ENCODE peak calls at places on chromosomes 12 and 14, in eight cellular contexts. One of them, this sample, is unnamed.

GRCh38 chr12:115660211-115660805 is 617.2 kb downstream of the MED13L start:
- DNase-seq in left lung: no peak
- DNase-seq in Panc1: no peak
- DNase-seq in HepG2: no peak
- DNase-seq in AG04450: no peak
- DNase-seq in HCT116: no peak
- DNase-seq in A549: no peak
- DNase-seq in CD4-positive, alpha-beta T cell: no peak
- DNase-seq in this sample: no peak

GRCh38 chr12:43789941-43790340 is 16.2 kb downstream of the TWF1 start:
- DNase-seq in left lung: no peak
- DNase-seq in Panc1: no peak
- DNase-seq in HepG2: no peak
- DNase-seq in AG04450: no peak
- DNase-seq in HCT116: no peak
- DNase-seq in A549: no peak
- DNase-seq in CD4-positive, alpha-beta T cell: no peak
- DNase-seq in this sample: no peak

GRCh38 chr12:70543444-70543843 is 93.8 kb downstream of the PTPRB start:
- DNase-seq in left lung: no peak
- DNase-seq in Panc1: peak
- DNase-seq in HepG2: peak
- DNase-seq in AG04450: peak
- DNase-seq in HCT116: peak
- DNase-seq in A549: peak
- DNase-seq in CD4-positive, alpha-beta T cell: no peak
- DNase-seq in this sample: no peak

GRCh38 chr14:79369359-79370332 is 841.7 kb downstream of the DIO2 start:
- DNase-seq in left lung: no peak
- DNase-seq in Panc1: no peak
- DNase-seq in HepG2: no peak
- DNase-seq in AG04450: peak
- DNase-seq in HCT116: no peak
- DNase-seq in A549: peak
- DNase-seq in CD4-positive, alpha-beta T cell: no peak
- DNase-seq in this sample: no peak

GRCh38 chr14:98578204-98578603 is 693.8 kb downstream of the BCL11B start:
- DNase-seq in left lung: no peak
- DNase-seq in Panc1: no peak
- DNase-seq in HepG2: no peak
- DNase-seq in AG04450: no peak
- DNase-seq in HCT116: no peak
- DNase-seq in A549: peak
- DNase-seq in CD4-positive, alpha-beta T cell: no peak
- DNase-seq in this sample: no peak

GRCh38 chr12:12985817-12986408 is 14.2 kb downstream of the HEBP1 start:
- DNase-seq in left lung: no peak
- DNase-seq in Panc1: no peak
- DNase-seq in HepG2: peak
- DNase-seq in AG04450: no peak
- DNase-seq in HCT116: peak
- DNase-seq in A549: peak
- DNase-seq in CD4-positive, alpha-beta T cell: peak
- DNase-seq in this sample: no peak

GRCh38 chr12:69475237-69475984 is 5.2 kb downstream of the FRS2 start:
- DNase-seq in left lung: no peak
- DNase-seq in Panc1: no peak
- DNase-seq in HepG2: peak
- DNase-seq in AG04450: no peak
- DNase-seq in HCT116: no peak
- DNase-seq in A549: peak
- DNase-seq in CD4-positive, alpha-beta T cell: no peak
- DNase-seq in this sample: no peak

GRCh38 chr12:67457799-67458680 is 188.9 kb downstream of the CAND1 start:
- DNase-seq in left lung: no peak
- DNase-seq in Panc1: no peak
- DNase-seq in HepG2: no peak
- DNase-seq in AG04450: no peak
- DNase-seq in HCT116: no peak
- DNase-seq in A549: peak
- DNase-seq in CD4-positive, alpha-beta T cell: no peak
- DNase-seq in this sample: no peak

GRCh38 chr12:718756-719138 is 33.6 kb upstream of the WNK1 start:
- DNase-seq in left lung: no peak
- DNase-seq in Panc1: no peak
- DNase-seq in HepG2: no peak
- DNase-seq in AG04450: no peak
- DNase-seq in HCT116: no peak
- DNase-seq in A549: no peak
- DNase-seq in CD4-positive, alpha-beta T cell: no peak
- DNase-seq in this sample: no peak

GRCh38 chr12:2607881-2608607 is 186.7 kb upstream of the FKBP4 start:
- DNase-seq in left lung: peak
- DNase-seq in Panc1: no peak
- DNase-seq in HepG2: no peak
- DNase-seq in AG04450: no peak
- DNase-seq in HCT116: no peak
- DNase-seq in A549: no peak
- DNase-seq in CD4-positive, alpha-beta T cell: no peak
- DNase-seq in this sample: no peak

GRCh38 chr12:96462571-96463280 is 26.7 kb upstream of the CFAP54 start:
- DNase-seq in left lung: no peak
- DNase-seq in Panc1: no peak
- DNase-seq in HepG2: no peak
- DNase-seq in AG04450: no peak
- DNase-seq in HCT116: no peak
- DNase-seq in A549: no peak
- DNase-seq in CD4-positive, alpha-beta T cell: no peak
- DNase-seq in this sample: no peak

GRCh38 chr14:65164068-65164824 is 61.9 kb upstream of the MAX start:
- DNase-seq in left lung: no peak
- DNase-seq in Panc1: no peak
- DNase-seq in HepG2: peak
- DNase-seq in AG04450: no peak
- DNase-seq in HCT116: peak
- DNase-seq in A549: peak
- DNase-seq in CD4-positive, alpha-beta T cell: peak
- DNase-seq in this sample: peak

GRCh38 chr12:94832780-94833760 is 170.4 kb downstream of the NDUFA12 start:
- DNase-seq in left lung: no peak
- DNase-seq in Panc1: no peak
- DNase-seq in HepG2: no peak
- DNase-seq in AG04450: no peak
- DNase-seq in HCT116: no peak
- DNase-seq in A549: no peak
- DNase-seq in CD4-positive, alpha-beta T cell: no peak
- DNase-seq in this sample: no peak

GRCh38 chr12:132377147-132377546 is 47.8 kb upstream of the GALNT9 start:
- DNase-seq in left lung: no peak
- DNase-seq in Panc1: no peak
- DNase-seq in HepG2: no peak
- DNase-seq in AG04450: no peak
- DNase-seq in HCT116: no peak
- DNase-seq in A549: no peak
- DNase-seq in CD4-positive, alpha-beta T cell: no peak
- DNase-seq in this sample: no peak

GRCh38 chr14:34301107-34301734 is 160.8 kb downstream of the SPTSSA start:
- DNase-seq in left lung: no peak
- DNase-seq in Panc1: no peak
- DNase-seq in HepG2: peak
- DNase-seq in AG04450: no peak
- DNase-seq in HCT116: peak
- DNase-seq in A549: peak
- DNase-seq in CD4-positive, alpha-beta T cell: no peak
- DNase-seq in this sample: peak

GRCh38 chr12:53602176-53602942 is 23.8 kb downstream of the ATF7 start:
- DNase-seq in left lung: no peak
- DNase-seq in Panc1: no peak
- DNase-seq in HepG2: no peak
- DNase-seq in AG04450: no peak
- DNase-seq in HCT116: no peak
- DNase-seq in A549: no peak
- DNase-seq in CD4-positive, alpha-beta T cell: no peak
- DNase-seq in this sample: no peak

GRCh38 chr12:53601296-53601847 is 24.8 kb downstream of the ATF7 start:
- DNase-seq in left lung: no peak
- DNase-seq in Panc1: no peak
- DNase-seq in HepG2: no peak
- DNase-seq in AG04450: no peak
- DNase-seq in HCT116: no peak
- DNase-seq in A549: no peak
- DNase-seq in CD4-positive, alpha-beta T cell: no peak
- DNase-seq in this sample: no peak

GRCh38 chr12:53603196-53603595 is 23.0 kb downstream of the ATF7 start:
- DNase-seq in left lung: no peak
- DNase-seq in Panc1: no peak
- DNase-seq in HepG2: no peak
- DNase-seq in AG04450: no peak
- DNase-seq in HCT116: no peak
- DNase-seq in A549: no peak
- DNase-seq in CD4-positive, alpha-beta T cell: no peak
- DNase-seq in this sample: no peak

GRCh38 chr12:53599579-53599978 is 26.6 kb downstream of the ATF7 start:
- DNase-seq in left lung: no peak
- DNase-seq in Panc1: no peak
- DNase-seq in HepG2: no peak
- DNase-seq in AG04450: no peak
- DNase-seq in HCT116: no peak
- DNase-seq in A549: no peak
- DNase-seq in CD4-positive, alpha-beta T cell: no peak
- DNase-seq in this sample: no peak

DNA sequence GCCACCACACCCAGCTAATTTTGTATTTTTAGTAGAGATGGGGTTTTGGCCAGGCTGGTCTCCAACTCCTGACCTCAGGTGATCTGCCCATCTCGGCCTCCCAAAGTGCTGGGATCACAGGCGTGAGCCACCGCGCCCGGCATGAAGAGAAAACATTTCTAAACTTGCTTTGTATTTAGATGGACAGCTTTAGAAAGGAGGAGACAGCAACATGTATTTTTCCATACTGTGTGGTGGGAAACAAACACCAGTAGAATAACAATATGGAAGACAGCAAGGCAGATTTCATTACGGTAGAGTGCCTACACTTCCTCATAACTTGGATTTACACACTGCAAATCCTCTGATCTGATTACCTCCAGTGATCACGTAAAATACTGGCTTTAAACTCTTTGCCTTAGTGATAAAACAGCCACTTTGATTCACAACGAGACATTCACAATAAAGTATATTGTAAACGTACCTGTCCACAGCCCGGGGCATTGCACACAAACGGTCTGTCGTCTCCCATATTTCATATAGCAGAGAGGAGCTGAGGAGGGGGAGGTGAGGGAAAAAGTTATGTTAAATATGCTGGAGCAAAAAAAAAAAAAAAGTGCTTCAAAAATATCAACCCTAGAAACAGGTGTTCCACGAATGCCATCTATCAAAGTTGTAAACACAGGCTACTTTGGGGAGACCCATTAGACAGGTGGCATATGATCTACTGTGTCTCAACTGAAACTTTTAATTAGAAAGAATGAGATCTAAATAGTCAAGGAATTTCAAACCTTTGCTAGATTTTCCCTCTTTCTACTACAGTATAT is 25.5 kb downstream of the ATF7 start:
- DNase-seq in left lung: no peak
- DNase-seq in Panc1: no peak
- DNase-seq in HepG2: no peak
- DNase-seq in AG04450: no peak
- DNase-seq in HCT116: no peak
- DNase-seq in A549: no peak
- DNase-seq in CD4-positive, alpha-beta T cell: no peak
- DNase-seq in this sample: no peak
- H3K27ac ChIP-seq in left lung: no peak
- H3K27ac ChIP-seq in Panc1: no peak
- H3K27ac ChIP-seq in HepG2: no peak
- H3K27ac ChIP-seq in AG04450: no peak
- H3K27ac ChIP-seq in HCT116: no peak
- H3K27ac ChIP-seq in A549: no peak
- H3K27ac ChIP-seq in CD4-positive, alpha-beta T cell: no peak
- H3K27ac ChIP-seq in this sample: no peak

GRCh38 chr14:100534528-100535286 is 52.5 kb downstream of the BEGAIN start:
- DNase-seq in left lung: peak
- DNase-seq in Panc1: no peak
- DNase-seq in HepG2: no peak
- DNase-seq in AG04450: no peak
- DNase-seq in HCT116: no peak
- DNase-seq in A549: no peak
- DNase-seq in CD4-positive, alpha-beta T cell: no peak
- DNase-seq in this sample: no peak
- H3K27ac ChIP-seq in left lung: no peak
- H3K27ac ChIP-seq in Panc1: peak
- H3K27ac ChIP-seq in HepG2: no peak
- H3K27ac ChIP-seq in AG04450: no peak
- H3K27ac ChIP-seq in HCT116: no peak
- H3K27ac ChIP-seq in A549: no peak
- H3K27ac ChIP-seq in CD4-positive, alpha-beta T cell: no peak
- H3K27ac ChIP-seq in this sample: no peak

GRCh38 chr14:90987140-90987539 is 73.3 kb downstream of the RPS6KA5 start:
- DNase-seq in left lung: no peak
- DNase-seq in Panc1: no peak
- DNase-seq in HepG2: no peak
- DNase-seq in AG04450: no peak
- DNase-seq in HCT116: no peak
- DNase-seq in A549: no peak
- DNase-seq in CD4-positive, alpha-beta T cell: no peak
- DNase-seq in this sample: no peak

GRCh38 chr14:90983560-90983959 is 76.9 kb downstream of the RPS6KA5 start:
- DNase-seq in left lung: no peak
- DNase-seq in Panc1: no peak
- DNase-seq in HepG2: no peak
- DNase-seq in AG04450: no peak
- DNase-seq in HCT116: no peak
- DNase-seq in A549: no peak
- DNase-seq in CD4-positive, alpha-beta T cell: no peak
- DNase-seq in this sample: no peak

GRCh38 chr14:90981658-90982057 is 78.8 kb downstream of the RPS6KA5 start:
- DNase-seq in left lung: no peak
- DNase-seq in Panc1: no peak
- DNase-seq in HepG2: no peak
- DNase-seq in AG04450: no peak
- DNase-seq in HCT116: no peak
- DNase-seq in A549: no peak
- DNase-seq in CD4-positive, alpha-beta T cell: no peak
- DNase-seq in this sample: no peak

GRCh38 chr14:90985601-90986242 is 74.7 kb downstream of the RPS6KA5 start:
- DNase-seq in left lung: no peak
- DNase-seq in Panc1: no peak
- DNase-seq in HepG2: no peak
- DNase-seq in AG04450: no peak
- DNase-seq in HCT116: no peak
- DNase-seq in A549: no peak
- DNase-seq in CD4-positive, alpha-beta T cell: no peak
- DNase-seq in this sample: no peak

GRCh38 chr14:90986510-90986909 is 73.9 kb downstream of the RPS6KA5 start:
- DNase-seq in left lung: no peak
- DNase-seq in Panc1: no peak
- DNase-seq in HepG2: no peak
- DNase-seq in AG04450: no peak
- DNase-seq in HCT116: no peak
- DNase-seq in A549: no peak
- DNase-seq in CD4-positive, alpha-beta T cell: no peak
- DNase-seq in this sample: no peak
- H3K27ac ChIP-seq in left lung: no peak
- H3K27ac ChIP-seq in Panc1: no peak
- H3K27ac ChIP-seq in HepG2: no peak
- H3K27ac ChIP-seq in AG04450: no peak
- H3K27ac ChIP-seq in HCT116: no peak
- H3K27ac ChIP-seq in A549: no peak
- H3K27ac ChIP-seq in CD4-positive, alpha-beta T cell: no peak
- H3K27ac ChIP-seq in this sample: no peak

GRCh38 chr14:54253195-54253947 is 143.4 kb upstream of the CDKN3 start:
- DNase-seq in left lung: no peak
- DNase-seq in Panc1: peak
- DNase-seq in HepG2: peak
- DNase-seq in AG04450: peak
- DNase-seq in HCT116: peak
- DNase-seq in A549: peak
- DNase-seq in CD4-positive, alpha-beta T cell: no peak
- DNase-seq in this sample: no peak
- H3K27ac ChIP-seq in left lung: peak
- H3K27ac ChIP-seq in Panc1: no peak
- H3K27ac ChIP-seq in HepG2: no peak
- H3K27ac ChIP-seq in AG04450: no peak
- H3K27ac ChIP-seq in HCT116: peak
- H3K27ac ChIP-seq in A549: peak
- H3K27ac ChIP-seq in CD4-positive, alpha-beta T cell: no peak
- H3K27ac ChIP-seq in this sample: no peak